ENCODE peak calls at places on chromosomes 3 and 15, in seven cellular contexts. U is dorsolateral prefrontal cortex, R is AG09309, A is breast epithelium, H is AG10803, E is coronary artery, T is Panc1. X is an unnamed sample.

GRCh38 chr15:43253431-43254403 is 13.0 kb downstream of the TGM5 start:
- DNase-seq in U (no peak), R (no peak), A (peak), E (peak), H (peak), T (no peak), X (peak)

GRCh38 chr3:128227507-128227906 is 74.2 kb downstream of the EEFSEC start:
- DNase-seq in T (no peak), E (peak), H (no peak), A (no peak), R (no peak), U (no peak), X (no peak)

GRCh38 chr3:31157893-31158620 is 263.6 kb upstream of the GADL1 start:
- DNase-seq in E (no peak), A (no peak), U (no peak), H (peak), T (no peak), R (no peak), X (peak)

GRCh38 chr3:137468446-137468845 is 295.7 kb upstream of the SOX14 start:
- DNase-seq in R (no peak), E (no peak), A (no peak), U (no peak), T (no peak), H (no peak), X (no peak)

GRCh38 chr3:47057212-47057671 is 77.8 kb downstream of the NBEAL2 start:
- DNase-seq in U (no peak), E (no peak), R (peak), A (no peak), H (peak), T (no peak), X (no peak)

GRCh38 chr3:53725308-53725995 is 120.8 kb downstream of the CHDH start:
- DNase-seq in E (no peak), U (no peak), T (no peak), A (no peak), H (no peak), R (no peak), X (no peak)

GRCh38 chr3:125024817-125025216 is 31.0 kb downstream of the HEG1 start:
- DNase-seq in A (no peak), U (no peak), H (no peak), T (no peak), E (no peak), R (no peak), X (no peak)

GRCh38 chr3:45887759-45888511 is 1.6 kb downstream of the CCR9 start:
- DNase-seq in E (no peak), T (no peak), U (no peak), R (no peak), A (no peak), H (no peak), X (no peak)

GRCh38 chr3:154430014-154430413 is at the start of gene GPR149:
- DNase-seq in A (no peak), U (no peak), E (no peak), T (no peak), H (peak), R (no peak), X (no peak)

GRCh38 chr3:125043599-125044151 is 12.1 kb downstream of the HEG1 start:
- DNase-seq in E (peak), T (no peak), H (no peak), R (no peak), U (no peak), A (peak), X (no peak)

GRCh38 chr3:197501496-197501878 is 54.3 kb downstream of the BDH1 start:
- DNase-seq in E (no peak), A (no peak), H (peak), R (no peak), U (no peak), T (no peak), X (peak)

GRCh38 chr15:48936666-48937065 is 27.1 kb downstream of the SHC4 start:
- DNase-seq in E (no peak), U (no peak), H (peak), R (no peak), A (no peak), T (no peak), X (peak)

GRCh38 chr3:185661772-185662171 is 75.7 kb downstream of the SENP2 start:
- DNase-seq in R (no peak), H (no peak), U (no peak), E (no peak), T (no peak), A (no peak), X (no peak)

GRCh38 chr3:177041021-177041729 is 156.1 kb downstream of the TBL1XR1 start:
- DNase-seq in R (no peak), A (no peak), T (no peak), E (peak), U (no peak), H (peak), X (peak)

GRCh38 chr3:42613462-42613861 is 13.0 kb downstream of the NKTR start:
- DNase-seq in E (no peak), T (no peak), R (no peak), A (no peak), H (no peak), U (no peak), X (no peak)

GRCh38 chr3:17639765-17640164 is 102.7 kb downstream of the TBC1D5 start:
- DNase-seq in R (peak), A (no peak), H (peak), E (no peak), T (peak), U (no peak), X (peak)

GRCh38 chr3:2686816-2687502 is 423.2 kb downstream of the IL5RA start:
- DNase-seq in U (no peak), T (no peak), H (no peak), E (no peak), R (no peak), A (no peak), X (no peak)

GRCh38 chr3:159928692-159929091 is 59.9 kb upstream of the IL12A start:
- DNase-seq in E (no peak), R (peak), U (no peak), H (peak), T (peak), A (no peak), X (peak)

GRCh38 chr3:65597952-65598413 is 440.7 kb downstream of the MAGI1 start:
- DNase-seq in R (no peak), E (no peak), T (no peak), U (no peak), H (no peak), A (no peak), X (no peak)

GRCh38 chr3:138356666-138357409 is 8.5 kb downstream of the MRAS start:
- DNase-seq in E (peak), A (peak), H (no peak), U (no peak), R (no peak), T (no peak), X (no peak)

GRCh38 chr3:120192579-120192978 is 92.4 kb downstream of the GPR156 start:
- DNase-seq in A (no peak), R (no peak), E (no peak), U (no peak), H (peak), T (no peak), X (no peak)

DNA sequence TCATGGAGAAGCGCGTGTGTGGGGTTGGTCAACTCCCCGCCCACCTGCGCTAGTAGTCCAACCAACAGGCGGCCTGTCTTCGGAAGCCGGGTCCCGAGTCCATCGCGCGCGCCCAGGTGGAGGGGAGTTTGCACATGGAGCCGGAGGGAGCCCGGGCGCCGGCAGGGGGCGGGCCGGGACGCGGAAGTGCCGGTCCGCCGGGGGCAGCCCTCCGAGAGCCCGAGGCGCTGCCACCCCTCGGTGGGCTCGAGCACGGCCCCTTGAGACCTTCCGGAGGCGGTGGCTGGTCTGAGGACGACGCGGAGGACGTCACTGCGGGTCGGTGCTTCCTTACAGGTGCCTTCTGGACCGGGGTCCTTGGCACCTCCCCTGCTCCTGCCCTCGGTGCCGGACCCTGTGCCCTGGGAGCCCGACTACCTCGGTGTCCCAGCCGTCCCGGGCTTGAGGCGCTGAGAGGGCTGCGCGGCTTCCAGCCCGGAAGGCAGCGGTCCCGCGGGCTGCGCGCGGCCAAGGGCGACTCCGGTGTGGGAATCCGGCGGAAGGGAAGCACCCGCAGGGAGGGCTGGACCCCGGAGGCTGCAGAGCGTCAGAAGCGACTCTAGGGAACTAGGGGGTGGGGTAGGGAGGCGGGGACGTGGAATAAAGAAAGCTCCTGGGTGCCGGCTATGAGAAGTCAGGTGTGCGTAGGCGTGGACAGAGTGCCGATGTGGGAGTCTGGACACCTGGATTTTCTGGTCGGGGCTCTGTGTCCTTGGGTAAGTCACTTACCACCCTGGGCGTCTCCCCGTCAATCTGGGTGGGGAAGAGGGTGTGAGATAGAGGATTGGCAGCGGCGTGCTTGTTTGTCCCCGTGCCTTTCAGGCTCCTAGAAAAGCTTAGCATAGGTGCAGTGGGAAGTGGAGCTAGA is 212.3 kb downstream of the FGF12 start:
- DNase-seq in E (no peak), R (no peak), T (no peak), U (peak), A (no peak), H (no peak), X (no peak)
- TF ChIP-seq CTCF in E (no peak), R (no peak), T (peak), U (no peak), A (no peak), H (no peak), X (no peak)

DNA sequence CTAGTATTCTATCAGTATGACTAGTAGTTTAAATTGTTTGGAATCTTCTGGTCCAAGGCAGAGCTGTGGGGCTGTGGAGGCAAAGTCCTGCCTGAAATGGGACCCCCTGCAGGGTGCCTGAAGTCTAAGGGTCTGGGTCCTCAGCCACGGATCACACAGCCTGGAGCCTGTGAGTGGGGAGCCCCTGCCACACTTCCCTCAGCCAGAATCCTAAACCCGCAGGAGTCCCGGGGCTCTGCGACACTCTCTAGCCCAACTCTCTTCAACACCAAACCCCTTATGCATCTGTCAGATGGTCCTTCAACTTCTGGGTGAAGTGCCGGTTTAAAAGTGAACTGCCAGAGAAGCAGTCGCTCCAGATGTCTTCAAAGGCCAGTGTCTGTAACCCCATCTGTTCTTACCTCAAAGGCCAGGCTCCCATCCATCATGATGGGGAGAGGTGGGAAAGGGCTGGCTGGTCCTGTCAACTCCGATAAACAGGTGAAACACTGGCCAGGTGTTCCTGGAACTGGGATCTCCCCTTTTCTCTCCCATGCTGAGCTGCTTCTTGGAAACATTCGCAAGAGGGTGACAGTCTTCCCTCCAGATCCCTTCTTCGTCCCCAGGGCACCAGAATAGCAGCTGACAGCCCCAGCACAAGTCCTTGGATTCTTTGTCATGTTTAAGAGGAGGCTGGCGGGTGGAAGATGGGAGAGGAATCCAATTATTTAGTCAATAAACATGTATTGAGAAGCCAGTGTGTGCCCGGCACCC is 45.6 kb downstream of the CPN2 start:
- DNase-seq in H (no peak), R (no peak), U (no peak), T (no peak), E (no peak), A (no peak), X (no peak)
- H3K4me3 ChIP-seq in H (no peak), R (no peak), U (no peak), T (no peak), E (no peak), A (no peak), X (no peak)

GRCh38 chr15:57526076-57526475 is 65.6 kb upstream of the MYZAP start:
- DNase-seq in A (no peak), E (no peak), R (no peak), U (no peak), H (no peak), T (no peak), X (no peak)

GRCh38 chr15:57525581-57525980 is 66.1 kb upstream of the MYZAP start:
- DNase-seq in T (no peak), U (no peak), R (no peak), H (no peak), E (no peak), A (no peak), X (no peak)

GRCh38 chr15:57528940-57529565 is 62.7 kb upstream of the MYZAP start:
- DNase-seq in R (no peak), E (no peak), T (no peak), H (no peak), U (no peak), A (no peak), X (no peak)

GRCh38 chr15:57526615-57527014 is 65.1 kb upstream of the MYZAP start:
- DNase-seq in U (no peak), A (no peak), E (no peak), H (no peak), R (no peak), T (no peak), X (no peak)

GRCh38 chr15:57527382-57528091 is 64.2 kb upstream of the MYZAP start:
- DNase-seq in E (no peak), R (peak), A (no peak), H (peak), T (peak), U (no peak), X (peak)
- TF ChIP-seq CTCF in E (peak), R (peak), A (peak), H (peak), T (peak), U (peak), X (peak)

GRCh38 chr3:112083239-112083638 is 3.0 kb upstream of the C3orf52 start:
- DNase-seq in A (no peak), R (no peak), U (no peak), E (no peak), T (no peak), H (no peak), X (no peak)

GRCh38 chr3:112086857-112087524 is 802 bp downstream of the C3orf52 start:
- DNase-seq in U (no peak), H (peak), E (no peak), T (no peak), A (no peak), R (no peak), X (peak)

GRCh38 chr3:112087746-112088145 is 1.6 kb downstream of the C3orf52 start:
- DNase-seq in E (no peak), A (no peak), U (no peak), R (no peak), H (no peak), T (no peak), X (no peak)

GRCh38 chr3:112086018-112086854 is at the start of gene C3orf52:
- DNase-seq in U (peak), R (no peak), E (peak), H (peak), T (peak), A (peak), X (peak)

DNA sequence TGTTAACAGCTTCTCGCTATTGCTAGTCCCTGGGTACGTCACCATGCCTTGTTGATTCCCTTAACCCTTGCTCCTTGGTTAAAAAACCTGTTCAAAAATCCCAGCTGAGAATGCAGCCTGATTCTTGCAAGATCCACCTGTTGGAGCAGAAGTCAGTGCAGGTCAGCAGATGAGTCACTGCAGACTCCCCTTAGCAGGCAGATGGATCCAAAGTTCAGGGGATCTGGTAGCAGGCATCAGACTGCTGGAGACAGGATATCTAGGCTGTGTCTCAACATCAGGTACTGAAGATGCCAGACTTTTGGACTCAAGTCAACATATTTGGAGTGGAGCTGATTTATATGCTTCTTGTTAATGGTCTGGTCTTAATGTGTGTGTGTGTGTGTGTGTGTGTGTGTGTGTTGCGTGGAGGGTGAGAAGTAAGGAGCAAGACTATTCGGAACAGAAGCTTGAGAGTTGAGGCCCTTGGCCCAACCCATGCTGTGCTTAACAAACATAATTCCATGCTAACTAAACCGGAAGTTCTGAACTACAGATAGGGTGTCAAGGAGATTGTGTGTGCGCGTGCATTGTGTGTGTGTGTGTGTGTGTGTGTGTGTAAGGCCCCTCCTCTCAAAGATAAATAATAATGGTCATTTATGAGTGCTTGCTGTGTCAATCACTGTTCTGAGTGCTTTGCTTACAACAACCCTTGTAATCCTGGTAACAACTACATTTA is 1.1 kb upstream of the C3orf52 start:
- DNase-seq in R (no peak), U (no peak), A (no peak), T (no peak), E (no peak), H (no peak), X (no peak)
- H3K4me3 ChIP-seq in R (no peak), U (no peak), A (no peak), T (no peak), E (no peak), H (no peak), X (no peak)

DNA sequence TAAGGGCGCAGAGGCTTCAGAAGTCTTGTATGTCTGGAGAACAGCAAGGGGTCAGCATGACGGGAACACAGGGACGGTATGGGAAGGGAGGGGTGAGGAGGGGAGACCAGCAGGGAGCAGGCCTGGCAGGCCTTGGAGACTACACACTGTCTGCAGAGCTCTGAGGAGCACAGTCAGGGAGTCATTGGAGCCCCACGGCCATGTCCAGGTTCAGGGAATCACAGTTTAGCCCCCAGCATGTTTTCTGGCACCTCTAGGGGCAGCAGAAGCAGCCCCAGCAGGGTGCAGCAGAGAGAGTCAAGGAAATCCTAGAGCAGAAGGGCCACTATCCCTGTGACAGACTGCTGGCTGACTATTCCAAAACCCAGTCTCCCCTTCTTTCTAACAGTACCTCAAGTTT is 3.2 kb downstream of the LAMP3 start:
- DNase-seq in T (no peak), A (no peak), E (no peak), R (no peak), U (no peak), H (no peak), X (no peak)
- TF ChIP-seq CTCF in T (no peak), A (no peak), E (no peak), R (no peak), U (no peak), H (peak), X (peak)